ENCODE peak calls at places on chromosome 4, in six cellular contexts. V is right lobe of liver, E is stomach, Y is heart left ventricle, D is prostate gland, I is H1. Z is an unnamed sample.

GRCh38 chr4:1778642-1779392 is 14.3 kb upstream of the FGFR3 start:
- DNase-seq in Y (no peak), E (no peak), V (no peak), I (no peak), D (no peak), Z (no peak)

GRCh38 chr4:111475001-111475400 is 670.3 kb upstream of the FAM241A start:
- DNase-seq in D (no peak), V (no peak), I (peak; percentile 38), Y (peak; percentile 12), E (no peak), Z (no peak)

GRCh38 chr4:18049446-18049845 is 27.9 kb upstream of the LCORL start:
- DNase-seq in E (no peak), V (no peak), I (no peak), D (no peak), Y (no peak), Z (no peak)

GRCh38 chr4:128393111-128393704 is 105.6 kb upstream of the PGRMC2 start:
- DNase-seq in D (no peak), Y (no peak), V (no peak), E (no peak), I (no peak), Z (no peak)

GRCh38 chr4:23085249-23085568 is 392.5 kb downstream of the GBA3 start:
- DNase-seq in V (no peak), Y (no peak), E (no peak), D (no peak), I (no peak), Z (no peak)

GRCh38 chr4:16843831-16844508 is 54.5 kb downstream of the LDB2 start:
- DNase-seq in V (no peak), I (no peak), D (no peak), E (no peak), Y (no peak), Z (no peak)

GRCh38 chr4:15778742-15779231 is 659 bp downstream of the CD38 start:
- DNase-seq in D (peak; percentile 42), V (peak; percentile 73), E (no peak), I (no peak), Y (peak; percentile 23), Z (no peak)

GRCh38 chr4:140071806-140072205 is 82.2 kb downstream of the MAML3 start:
- DNase-seq in D (no peak), V (no peak), Y (peak; percentile 46), E (no peak), I (no peak), Z (no peak)

GRCh38 chr4:69684821-69685220 is 31.8 kb upstream of the UGT2A1 start:
- DNase-seq in E (no peak), D (no peak), V (no peak), I (no peak), Y (no peak), Z (no peak)

GRCh38 chr4:164856396-164856795 is 20.6 kb upstream of the APELA start:
- DNase-seq in V (no peak), E (no peak), I (no peak), Y (no peak), D (no peak), Z (no peak)

GRCh38 chr4:26022346-26022891 is 108.4 kb downstream of the SMIM20 start:
- DNase-seq in D (peak; percentile 75), E (peak; percentile 68), V (no peak), I (no peak), Y (no peak), Z (no peak)

GRCh38 chr4:145805490-145805889 is 125.5 kb downstream of the C4orf51 start:
- DNase-seq in V (peak; percentile 35), D (no peak), I (peak; percentile 71), Y (peak; percentile 60), E (no peak), Z (no peak)

GRCh38 chr4:40998680-40999358 is 215.5 kb downstream of the APBB2 start:
- DNase-seq in V (no peak), Y (peak; percentile 46), E (no peak), D (peak; percentile 14), I (no peak), Z (peak; percentile 34)

GRCh38 chr4:169010125-169011023 is at the start of gene CBR4:
- DNase-seq in V (peak; percentile 98), I (peak; percentile 98), E (peak; percentile 98), Y (peak; percentile 97), D (peak; percentile 98), Z (peak; percentile 98)

GRCh38 chr4:169012049-169012448 is 2.0 kb upstream of the CBR4 start:
- DNase-seq in E (no peak), V (no peak), I (no peak), Y (no peak), D (no peak), Z (no peak)

GRCh38 chr4:169005453-169006099 is 4.5 kb downstream of the CBR4 start:
- DNase-seq in V (no peak), Y (no peak), E (no peak), I (no peak), D (no peak), Z (no peak)

GRCh38 chr4:169009281-169010124 is 552 bp downstream of the CBR4 start:
- DNase-seq in Y (peak; percentile 66), E (peak; percentile 63), I (no peak), V (peak; percentile 74), D (peak; percentile 49), Z (peak; percentile 74)

DNA sequence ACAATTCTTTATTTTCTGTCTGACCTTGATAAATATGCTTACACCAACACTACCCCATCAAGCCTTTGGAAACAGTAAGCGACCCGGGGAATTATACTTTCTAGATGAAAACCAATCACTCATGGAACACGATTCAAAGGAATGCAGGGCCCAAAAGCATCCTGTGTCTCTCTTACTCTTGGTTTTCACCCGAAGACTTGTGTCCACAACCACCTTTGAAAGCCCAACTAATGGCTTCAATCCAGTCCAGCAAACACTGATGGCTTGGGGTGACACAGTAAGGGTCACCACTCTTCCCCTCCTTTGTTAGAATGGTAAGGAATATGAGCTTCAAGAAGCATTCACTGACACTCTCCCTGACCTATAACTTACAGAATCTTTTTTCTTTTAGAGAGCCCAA is 1.6 kb downstream of the CBR4 start:
- DNase-seq in I (no peak), V (no peak), Y (no peak), D (no peak), E (no peak), Z (no peak)
- H3K27ac ChIP-seq in I (no peak overlapping the region), V (no peak overlapping the region), Y (no peak overlapping the region), D (no peak overlapping the region), E (no peak overlapping the region), Z (peak overlapping the region; percentile 88)

GRCh38 chr4:149690726-149691125 is 124.9 kb downstream of the IQCM start:
- DNase-seq in D (no peak), V (no peak), E (no peak), Y (no peak), I (no peak), Z (no peak)
- TF ChIP-seq CTCF in D (no peak), V (no peak), E (no peak), Y (no peak), I (peak; percentile 37), Z (no peak)

GRCh38 chr4:78776031-78776728 is at the start of gene BMP2K:
- DNase-seq in E (peak; percentile 83), Y (peak; percentile 86), V (peak; percentile 88), D (peak; percentile 72), I (peak; percentile 39), Z (peak; percentile 81)
- TF ChIP-seq POLR2A in E (no peak), Y (no peak), V (peak; percentile 60), D (peak; percentile 42), I (no peak), Z (peak; percentile 49)

GRCh38 chr4:86910820-86911684 is 18.8 kb upstream of the C4orf36 start:
- DNase-seq in E (no peak), I (no peak), V (no peak), D (no peak), Y (no peak), Z (no peak)

GRCh38 chr4:86910369-86910768 is 18.1 kb upstream of the C4orf36 start:
- DNase-seq in I (no peak), D (no peak), Y (no peak), V (no peak), E (no peak), Z (no peak)

GRCh38 chr4:86909540-86909939 is 17.3 kb upstream of the C4orf36 start:
- DNase-seq in Y (no peak), V (no peak), E (no peak), I (no peak), D (no peak), Z (no peak)

DNA sequence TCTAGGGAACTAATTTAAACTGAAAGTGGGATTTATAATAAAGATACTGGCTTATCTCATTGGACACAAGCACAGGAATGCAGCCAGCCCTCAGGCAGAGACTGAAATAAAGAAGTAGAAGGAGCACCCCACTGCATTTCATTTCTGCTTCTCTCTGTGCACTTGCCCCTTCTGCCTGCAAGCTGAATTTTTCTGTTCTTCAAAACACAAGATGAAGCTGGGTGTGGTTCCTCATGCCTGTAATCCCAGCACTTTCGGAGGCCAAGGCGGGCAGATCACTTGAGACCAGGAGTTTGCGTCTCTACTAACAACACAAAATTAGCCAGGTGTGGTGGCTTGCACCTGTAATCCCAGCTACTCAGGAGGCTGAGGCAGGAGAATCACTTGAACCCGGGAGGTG is 17.7 kb upstream of the C4orf36 start:
- DNase-seq in V (no peak), D (no peak), E (no peak), Y (no peak), I (no peak), Z (no peak)
- H3K27ac ChIP-seq in V (no peak overlapping the region), D (no peak overlapping the region), E (no peak overlapping the region), Y (no peak overlapping the region), I (no peak overlapping the region), Z (no peak overlapping the region)